ENCODE peak calls at places on chromosomes 2 and 18, in six cellular contexts. O is memory B cell; L is psoas muscle; S is GF-D8; H is foreskin fibroblast; K is naive thymus-derived CD8-positive, alpha-beta T cell. E is an unnamed sample.

GRCh38 chr18:80247403-80247916 is at the start of gene PARD6G:
- DNase-seq in O (no peak), L (peak; percentile 81), S (no peak), H (peak; percentile 86), K (peak; percentile 71), E (peak; percentile 51)

GRCh38 chr2:23824777-23825212 is 102.1 kb downstream of the ATAD2B start:
- DNase-seq in O (peak; percentile 45), L (no peak), S (no peak), H (peak; percentile 72), K (no peak), E (peak; percentile 51)

GRCh38 chr2:195316485-195316884 is 340.5 kb upstream of the SLC39A10 start:
- DNase-seq in O (no peak), L (no peak), S (no peak), H (no peak), K (no peak), E (peak; percentile 32)

GRCh38 chr2:22442051-22442450 is 942.9 kb upstream of the KLHL29 start:
- DNase-seq in O (no peak), L (no peak), S (no peak), H (no peak), K (no peak), E (no peak)

GRCh38 chr18:76433788-76434187 is 61.3 kb downstream of the ZNF516 start:
- DNase-seq in O (no peak), L (no peak), S (no peak), H (no peak), K (no peak), E (no peak)

GRCh38 chr2:17086990-17087389 is 421.4 kb upstream of the CYRIA start:
- DNase-seq in O (no peak), L (no peak), S (no peak), H (no peak), K (no peak), E (no peak)

GRCh38 chr2:78861546-78861945 is 164.0 kb upstream of the REG3G start:
- DNase-seq in O (no peak), L (no peak), S (no peak), H (no peak), K (no peak), E (no peak)

GRCh38 chr2:9699139-9699823 is 68.5 kb upstream of the YWHAQ start:
- DNase-seq in O (no peak), L (no peak), S (no peak), H (peak; percentile 86), K (no peak), E (peak; percentile 83)

GRCh38 chr2:217858519-217859466 is 144.0 kb downstream of the TNS1 start:
- DNase-seq in O (no peak), L (peak; percentile 87), S (no peak), H (peak; percentile 97), K (no peak), E (peak; percentile 71)

GRCh38 chr2:176157499-176158305 is 595 bp downstream of the HOXD3 start:
- DNase-seq in O (no peak), L (no peak), S (no peak), H (no peak), K (no peak), E (no peak)

GRCh38 chr2:20148841-20149702 is 75.9 kb downstream of the SDC1 start:
- DNase-seq in O (no peak), L (no peak), S (peak; percentile 39), H (peak; percentile 90), K (no peak), E (peak; percentile 77)

GRCh38 chr2:220811952-220812570 is 760.0 kb downstream of the EPHA4 start:
- DNase-seq in O (no peak), L (no peak), S (no peak), H (peak; percentile 21), K (no peak), E (peak; percentile 70)

GRCh38 chr2:121471571-121472464 is 58.9 kb upstream of the RNU4ATAC start:
- DNase-seq in O (no peak), L (no peak), S (no peak), H (peak; percentile 59), K (no peak), E (peak; percentile 68)

GRCh38 chr2:235390108-235390815 is 103.6 kb upstream of the AGAP1 start:
- DNase-seq in O (no peak), L (peak; percentile 31), S (peak; percentile 72), H (no peak), K (peak; percentile 64), E (no peak)

GRCh38 chr2:8072907-8073306 is 608.9 kb upstream of the ID2 start:
- DNase-seq in O (no peak), L (no peak), S (no peak), H (no peak), K (no peak), E (no peak)

E was measured in amniotic epithelial cell.